ENCODE peak calls at places on chromosomes 1 and 21, in seven cellular contexts. I, X, O, N, R, T and S are unnamed samples. For H3K4me1, the result is how much of the 10 kb centered on the place peaks cover.

GRCh38 chr21:29290245-29290644 is 8.5 kb upstream of the BACH1 start:
- DNase-seq in I (no peak), X (no peak), O (no peak), N (no peak), R (no peak), T (no peak), S (no peak)

GRCh38 chr1:55898191-55898590 is 681.2 kb downstream of the PLPP3 start:
- DNase-seq in I (peak), X (no peak), O (no peak), N (no peak), R (no peak), T (no peak), S (no peak)

GRCh38 chr1:203858055-203858454 is 3.3 kb upstream of the SNRPE start:
- DNase-seq in I (peak), X (no peak), O (no peak), N (no peak), R (no peak), T (no peak), S (no peak)

GRCh38 chr21:43659136-43660000 is at the start of the genes HSF2BP and RRP1B:
- DNase-seq in I (peak), X (peak), O (peak), N (peak), R (peak), T (peak), S (peak)

GRCh38 chr1:169885207-169885606 is 8.5 kb downstream of the SCYL3 start:
- DNase-seq in I (peak), X (no peak), O (no peak), N (no peak), R (no peak), T (no peak), S (no peak)

GRCh38 chr1:234676103-234676594 is 66.2 kb upstream of the IRF2BP2 start:
- DNase-seq in I (peak), X (peak), O (peak), N (peak), R (peak), T (peak), S (peak)

GRCh38 chr1:59063501-59063900 is 233.4 kb upstream of the FGGY start:
- DNase-seq in I (no peak), X (no peak), O (no peak), N (no peak), R (no peak), T (no peak), S (no peak)

GRCh38 chr1:31073044-31073443 is 7.5 kb upstream of the PUM1 start:
- DNase-seq in I (no peak), X (no peak), O (no peak), N (no peak), R (no peak), T (no peak), S (no peak)

GRCh38 chr1:37038079-37038702 is 3.9 kb upstream of the GRIK3 start:
- DNase-seq in I (no peak), X (no peak), O (no peak), N (peak), R (no peak), T (no peak), S (peak)

GRCh38 chr1:246068619-246069509 is 438.2 kb downstream of the SMYD3 start:
- DNase-seq in I (no peak), X (no peak), O (no peak), N (no peak), R (no peak), T (no peak), S (no peak)

GRCh38 chr1:19385236-19385635 is 73.1 kb downstream of the SLC66A1 start:
- DNase-seq in I (no peak), X (no peak), O (no peak), N (no peak), R (no peak), T (no peak), S (no peak)

GRCh38 chr21:44892536-44893277 is 19.2 kb upstream of the PTTG1IP start:
- DNase-seq in I (peak), X (peak), O (peak), N (peak), R (peak), T (peak), S (peak)

GRCh38 chr1:32232558-32233304 is 10.5 kb downstream of the EIF3I start:
- DNase-seq in I (no peak), X (no peak), O (no peak), N (no peak), R (no peak), T (no peak), S (no peak)

GRCh38 chr21:44079846-44080245 is 27.4 kb upstream of the PWP2 start:
- DNase-seq in I (no peak), X (no peak), O (no peak), N (no peak), R (no peak), T (no peak), S (no peak)

GRCh38 chr1:236175642-236176336 is 33.5 kb downstream of the GPR137B start:
- DNase-seq in I (no peak), X (no peak), O (no peak), N (no peak), R (no peak), T (no peak), S (no peak)

GRCh38 chr1:165207774-165208359 is 148.6 kb downstream of the LMX1A start:
- DNase-seq in I (no peak), X (no peak), O (no peak), N (no peak), R (no peak), T (no peak), S (peak)

GRCh38 chr1:116988248-116988647 is 13.3 kb upstream of the CD101 start:
- DNase-seq in I (no peak), X (no peak), O (no peak), N (no peak), R (no peak), T (no peak), S (no peak)

GRCh38 chr1:59831529-59831928 is 16.8 kb downstream of the HOOK1 start:
- DNase-seq in I (no peak), X (no peak), O (no peak), N (no peak), R (no peak), T (no peak), S (no peak)

GRCh38 chr1:33323663-33324477 is 3.0 kb upstream of the A3GALT2 start:
- DNase-seq in I (no peak), X (no peak), O (no peak), N (no peak), R (no peak), T (no peak), S (no peak)

GRCh38 chr1:224486801-224487583 is 52.4 kb upstream of the WDR26 start:
- DNase-seq in I (peak), X (no peak), O (no peak), N (no peak), R (no peak), T (no peak), S (no peak)

GRCh38 chr1:65717815-65718454 is 74.8 kb upstream of the PDE4B start:
- DNase-seq in I (peak), X (no peak), O (no peak), N (no peak), R (no peak), T (no peak), S (no peak)

GRCh38 chr1:52970149-52970548 is 43.1 kb downstream of the SCP2 start:
- DNase-seq in I (peak), X (no peak), O (no peak), N (peak), R (no peak), T (no peak), S (no peak)

GRCh38 chr1:34070201-34070836 is 94.7 kb downstream of the CSMD2 start:
- DNase-seq in I (no peak), X (no peak), O (no peak), N (no peak), R (no peak), T (no peak), S (no peak)

GRCh38 chr21:37383066-37383465 is 16.5 kb downstream of the DYRK1A start:
- DNase-seq in I (no peak), X (no peak), O (no peak), N (no peak), R (no peak), T (no peak), S (no peak)

GRCh38 chr1:183180634-183181056 is 5.4 kb upstream of the LAMC2 start:
- DNase-seq in I (peak), X (no peak), O (peak), N (peak), R (no peak), T (peak), S (no peak)

GRCh38 chr21:29359718-29360117 is 61.0 kb downstream of the BACH1 start:
- DNase-seq in I (peak), X (no peak), O (no peak), N (no peak), R (no peak), T (no peak), S (no peak)

GRCh38 chr21:34612056-34612455 is 2.9 kb downstream of the RCAN1 start:
- DNase-seq in I (no peak), X (no peak), O (no peak), N (no peak), R (no peak), T (no peak), S (no peak)

GRCh38 chr1:42165511-42166210 is 1.1 kb upstream of the GUCA2A start:
- DNase-seq in I (peak), X (no peak), O (peak), N (peak), R (peak), T (peak), S (peak)

GRCh38 chr1:69700770-69701169 is 133.0 kb downstream of the LRRC7 start:
- DNase-seq in I (peak), X (no peak), O (no peak), N (peak), R (no peak), T (no peak), S (peak)

GRCh38 chr1:30755334-30755733 is 2.2 kb downstream of the LAPTM5 start:
- DNase-seq in I (no peak), X (no peak), O (no peak), N (no peak), R (no peak), T (no peak), S (no peak)

GRCh38 chr1:36836196-36836883 is 198.0 kb downstream of the GRIK3 start:
- DNase-seq in I (no peak), X (no peak), O (no peak), N (no peak), R (no peak), T (no peak), S (peak)

GRCh38 chr1:56448937-56449336 is 130.4 kb downstream of the PLPP3 start:
- DNase-seq in I (peak), X (no peak), O (no peak), N (no peak), R (no peak), T (no peak), S (no peak)

GRCh38 chr1:234478152-234478480 is 863 bp downstream of the TARBP1 start:
- DNase-seq in I (peak), X (peak), O (peak), N (peak), R (peak), T (peak), S (no peak)

GRCh38 chr1:33334081-33334552 is 13.2 kb upstream of the A3GALT2 start:
- DNase-seq in I (no peak), X (no peak), O (peak), N (no peak), R (peak), T (no peak), S (no peak)

GRCh38 chr1:230581446-230582079 is 60.7 kb upstream of the COG2 start:
- DNase-seq in I (no peak), X (no peak), O (no peak), N (no peak), R (no peak), T (no peak), S (peak)

GRCh38 chr1:158022554-158023278 is 29.3 kb downstream of the KIRREL1 start:
- DNase-seq in I (no peak), X (no peak), O (no peak), N (no peak), R (no peak), T (peak), S (no peak)

GRCh38 chr1:158019177-158019868 is 25.9 kb downstream of the KIRREL1 start:
- DNase-seq in I (peak), X (no peak), O (peak), N (peak), R (no peak), T (peak), S (no peak)

GRCh38 chr1:158017800-158018595 is 24.6 kb downstream of the KIRREL1 start:
- DNase-seq in I (no peak), X (no peak), O (no peak), N (no peak), R (no peak), T (no peak), S (no peak)

GRCh38 chr1:158021721-158022120 is 28.3 kb downstream of the KIRREL1 start:
- DNase-seq in I (no peak), X (no peak), O (no peak), N (no peak), R (no peak), T (no peak), S (no peak)

DNA sequence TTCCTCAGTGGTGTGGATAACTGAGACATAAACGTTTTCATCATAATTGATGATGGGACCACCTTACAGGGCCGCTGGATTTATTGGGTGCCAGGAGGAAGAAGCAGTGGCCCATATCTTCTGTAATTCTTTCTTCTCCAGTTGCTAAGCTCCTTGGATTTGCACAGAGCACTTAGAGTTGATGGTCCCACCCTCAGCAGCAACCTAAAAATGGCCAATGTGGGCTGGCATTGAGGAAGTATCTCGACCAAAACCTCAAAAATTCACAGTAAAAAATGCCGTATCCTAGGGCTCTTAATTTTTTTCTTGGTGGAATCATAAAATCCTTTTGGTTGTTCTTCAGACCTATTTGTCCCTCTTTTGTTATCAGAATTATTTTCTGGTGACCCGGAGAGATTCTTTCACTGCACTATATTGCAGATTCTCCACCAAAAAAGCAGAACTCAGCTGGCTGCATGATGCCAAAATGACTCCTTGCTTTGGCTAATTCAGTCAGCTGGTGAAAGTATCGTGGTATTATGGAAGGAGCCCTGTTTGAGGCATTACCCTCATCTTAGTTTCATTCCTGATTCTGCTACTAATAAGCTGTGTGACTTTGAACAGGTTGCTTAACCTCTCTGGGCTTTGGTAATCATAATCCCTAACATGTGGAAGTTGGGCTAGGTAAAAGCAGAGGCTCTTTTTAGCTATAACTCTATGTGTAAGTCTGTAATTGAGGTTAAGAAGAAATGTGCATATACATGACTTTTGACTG is 27.6 kb downstream of the KIRREL1 start:
- DNase-seq in I (no peak), X (no peak), O (no peak), N (no peak), R (no peak), T (no peak), S (no peak)
- H3K4me1 ChIP-seq in I (half or more), X (under half), O (under half), N (under half), R (half or more), T (half or more), S (under half)

DNA sequence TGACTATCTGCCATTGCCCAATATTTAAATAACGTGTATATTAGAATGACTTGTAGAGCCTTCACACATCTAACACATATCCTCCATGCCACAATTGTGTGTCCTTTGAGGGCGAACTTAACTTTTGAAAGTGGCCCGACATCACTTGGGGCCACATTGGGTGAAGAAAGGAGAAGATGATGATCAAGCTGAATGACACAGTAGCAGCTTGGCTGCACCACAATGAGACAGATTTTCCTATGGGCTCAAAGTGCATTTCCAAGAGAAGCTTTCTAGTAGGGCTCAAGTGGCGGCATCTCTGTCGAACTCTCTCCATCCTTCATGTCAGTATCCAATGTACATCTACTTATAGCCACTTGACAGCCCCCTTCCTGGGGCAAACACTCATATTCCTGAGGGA is 3.7 kb upstream of the BGLAP start:
- DNase-seq in I (no peak), X (no peak), O (no peak), N (no peak), R (no peak), T (no peak), S (no peak)
- H3K4me1 ChIP-seq in I (under half), X (under half), O (under half), N (under half), R (under half), T (under half), S (under half)

GRCh38 chr1:54763814-54764131 is 550 bp downstream of the PARS2 start:
- DNase-seq in I (no peak), X (no peak), O (no peak), N (no peak), R (no peak), T (no peak), S (no peak)

GRCh38 chr1:54764922-54765561 is 719 bp upstream of the PARS2 start:
- DNase-seq in I (no peak), X (no peak), O (no peak), N (no peak), R (no peak), T (no peak), S (no peak)

GRCh38 chr1:54766726-54767125 is 2.4 kb upstream of the PARS2 start:
- DNase-seq in I (no peak), X (no peak), O (no peak), N (no peak), R (no peak), T (no peak), S (no peak)

GRCh38 chr1:54767526-54767925 is 3.2 kb upstream of the PARS2 start:
- DNase-seq in I (no peak), X (no peak), O (no peak), N (no peak), R (no peak), T (no peak), S (no peak)

DNA sequence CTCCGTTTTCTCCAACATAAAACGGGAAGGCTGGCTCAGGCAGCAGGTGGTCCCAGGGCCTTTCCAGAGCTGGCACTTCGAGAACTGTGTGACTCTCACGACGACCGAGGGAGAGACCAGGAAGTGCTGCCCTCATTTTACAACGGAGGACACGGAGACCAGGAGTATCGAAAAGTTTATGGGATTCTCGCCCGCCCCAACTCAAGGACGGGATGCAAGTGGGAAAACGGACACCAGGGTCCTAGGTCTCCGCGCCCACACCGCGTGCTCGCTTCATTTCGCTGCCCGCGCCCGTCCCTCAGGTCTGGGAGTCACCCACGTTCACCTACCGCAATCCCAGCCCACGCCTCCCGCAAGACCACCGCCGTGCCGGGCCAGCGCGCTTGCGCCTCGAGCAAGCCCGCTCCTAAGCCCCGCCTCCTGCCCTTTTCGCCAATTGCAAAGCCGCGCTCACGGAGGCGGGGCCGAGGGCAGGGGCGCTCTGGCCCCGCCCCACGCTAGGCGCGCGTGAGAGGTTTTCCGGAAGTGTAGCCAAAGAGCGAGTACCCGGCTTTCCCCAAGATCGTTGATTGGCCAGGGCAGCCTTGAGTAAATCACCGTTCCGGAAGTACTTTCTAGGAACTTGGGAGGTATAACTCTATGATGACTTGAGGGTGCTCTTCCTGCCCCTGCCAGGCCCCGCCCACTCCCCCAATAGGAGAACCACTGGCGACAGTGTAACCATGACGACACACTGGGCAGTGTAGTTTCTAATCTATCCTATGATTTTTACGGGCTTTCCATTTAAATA is at the start of gene PARS2:
- DNase-seq in I (peak), X (peak), O (peak), N (peak), R (peak), T (peak), S (peak)
- H3K4me1 ChIP-seq in I (under half), X (under half), O (under half), N (under half), R (under half), T (under half), S (under half)

DNA sequence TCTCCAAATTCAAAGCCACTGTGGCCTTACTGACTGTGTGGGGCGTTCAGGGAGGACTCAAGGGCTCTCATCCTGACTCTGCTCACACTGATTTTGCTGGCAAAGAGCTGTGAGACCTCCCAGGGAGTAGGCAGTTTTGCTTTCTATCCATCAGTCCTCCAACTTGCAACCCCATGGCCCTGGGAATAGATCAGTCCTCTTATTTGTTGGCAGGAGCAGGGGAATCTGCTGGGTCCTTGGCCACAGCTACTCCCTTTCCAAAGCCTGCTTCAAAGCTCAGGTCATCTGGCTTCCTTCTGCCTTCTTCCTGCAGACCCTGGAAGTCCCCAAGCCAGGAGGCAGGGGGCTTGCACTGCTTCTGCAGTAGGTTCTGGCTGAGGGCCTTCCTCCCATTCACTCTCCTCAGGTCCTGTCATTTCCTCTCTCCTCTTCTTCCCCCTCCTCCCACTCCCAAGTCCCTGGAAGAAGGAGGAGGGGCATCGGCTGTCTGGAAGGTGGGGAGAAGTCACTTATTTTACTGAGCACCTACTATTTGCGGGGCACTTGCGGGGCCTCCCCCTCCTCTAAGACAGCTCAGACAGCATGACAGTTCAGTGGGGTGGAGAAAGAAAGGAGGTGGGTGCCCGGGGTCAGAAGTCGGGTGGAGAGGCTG is 835 bp upstream of the NAV1 start:
- DNase-seq in I (no peak), X (no peak), O (no peak), N (no peak), R (no peak), T (no peak), S (no peak)
- H3K4me1 ChIP-seq in I (under half), X (under half), O (under half), N (under half), R (half or more), T (under half), S (under half)

GRCh38 chr1:178061632-178062031 is 32.3 kb upstream of the RASAL2 start:
- DNase-seq in I (no peak), X (no peak), O (no peak), N (no peak), R (no peak), T (no peak), S (no peak)
- H3K4me1 ChIP-seq in I (under half), X (under half), O (under half), N (under half), R (under half), T (under half), S (under half)

GRCh38 chr1:198929961-198930599 is 291.2 kb downstream of the PTPRC start:
- DNase-seq in I (peak), X (no peak), O (no peak), N (no peak), R (no peak), T (no peak), S (no peak)
- H3K4me1 ChIP-seq in I (under half), X (under half), O (under half), N (under half), R (under half), T (under half), S (under half)